ENCODE peak calls at places on chromosomes 5 and 9, in five cellular contexts. P, L, B, N and K are unnamed samples.

GRCh38 chr9:97045300-97045699 is 6.4 kb upstream of the CTSV start:
- DNase-seq in P (no peak), N (no peak), B (no peak), L (no peak), K (no peak)

GRCh38 chr5:159324097-159324760 is 6.1 kb downstream of the IL12B start:
- DNase-seq in B (no peak), N (no peak), L (no peak), P (peak), K (no peak)

GRCh38 chr5:118095100-118095499 is 893.2 kb downstream of the DTWD2 start:
- DNase-seq in B (no peak), P (no peak), L (no peak), N (no peak), K (no peak)

GRCh38 chr5:36388288-36388687 is 86.6 kb upstream of the RANBP3L start:
- DNase-seq in B (no peak), L (no peak), N (no peak), P (no peak), K (no peak)

GRCh38 chr5:37391591-37391990 is 12.5 kb downstream of the WDR70 start:
- DNase-seq in N (no peak), B (no peak), L (no peak), P (no peak), K (no peak)

GRCh38 chr5:93894471-93895354 is 153.3 kb upstream of the POU5F2 start:
- DNase-seq in B (no peak), P (peak), L (peak), N (no peak), K (no peak)

GRCh38 chr9:2479056-2479565 is 142.5 kb upstream of the VLDLR start:
- DNase-seq in N (no peak), L (no peak), B (no peak), P (no peak), K (no peak)

GRCh38 chr5:96209829-96210228 is 223.2 kb downstream of the PCSK1 start:
- DNase-seq in L (peak), P (peak), B (no peak), N (no peak), K (no peak)

GRCh38 chr5:10338996-10339903 is 14.2 kb upstream of the MARCHF6 start:
- DNase-seq in B (no peak), P (no peak), L (no peak), N (no peak), K (no peak)

GRCh38 chr9:125749287-125749935 is 2.2 kb downstream of the PBX3 start:
- DNase-seq in L (peak), P (no peak), N (no peak), B (no peak), K (no peak)

GRCh38 chr9:38141751-38142150 is 72.7 kb upstream of the SHB start:
- DNase-seq in N (no peak), B (no peak), L (peak), P (peak), K (no peak)

GRCh38 chr5:81856948-81857928 is 106.3 kb upstream of the SSBP2 start:
- DNase-seq in N (peak), B (no peak), P (peak), L (peak), K (peak)

GRCh38 chr5:154236011-154236410 is 45.5 kb downstream of the GALNT10 start:
- DNase-seq in L (no peak), B (no peak), N (no peak), P (no peak), K (no peak)

GRCh38 chr9:37583522-37584121 is 7.4 kb upstream of the FBXO10 start:
- DNase-seq in L (no peak), N (peak), P (no peak), B (no peak), K (no peak)

GRCh38 chr9:109331353-109331752 is 10.5 kb upstream of the EPB41L4B start:
- DNase-seq in B (no peak), N (peak), L (no peak), P (peak), K (no peak)

GRCh38 chr9:87678650-87679355 is 47.1 kb upstream of the CTSL start:
- DNase-seq in L (peak), B (peak), P (peak), N (peak), K (no peak)

GRCh38 chr9:135584934-135585333 is 23.4 kb downstream of the PAEP start:
- DNase-seq in N (no peak), P (no peak), L (no peak), B (no peak), K (no peak)

GRCh38 chr5:21919417-21920022 is 933.6 kb downstream of the CDH12 start:
- DNase-seq in L (peak), P (peak), B (peak), N (no peak), K (no peak)

GRCh38 chr5:177498013-177498847 is 826 bp upstream of the PDLIM7 start:
- DNase-seq in P (peak), N (no peak), L (no peak), B (peak), K (no peak)

GRCh38 chr9:16262467-16263261 is 607.8 kb downstream of the BNC2 start:
- DNase-seq in B (no peak), P (no peak), L (peak), N (no peak), K (no peak)

GRCh38 chr5:176875783-176876505 is 23.2 kb downstream of the HK3 start:
- DNase-seq in L (no peak), P (no peak), N (no peak), B (no peak), K (no peak)

GRCh38 chr5:175842947-175843793 is 28.2 kb upstream of the CPLX2 start:
- DNase-seq in N (no peak), B (peak), L (no peak), P (peak), K (no peak)

GRCh38 chr9:99833735-99834134 is 12.1 kb downstream of the NR4A3 start:
- DNase-seq in P (no peak), N (no peak), L (no peak), B (no peak), K (no peak)

GRCh38 chr9:38067892-38068615 is 973 bp downstream of the SHB start:
- DNase-seq in B (no peak), P (no peak), L (no peak), N (no peak), K (no peak)

GRCh38 chr9:129412814-129413536 is 207.9 kb downstream of the C9orf50 start:
- DNase-seq in P (peak), L (peak), N (peak), B (no peak), K (no peak)

GRCh38 chr9:8745347-8745746 is 945.8 kb upstream of the DMAC1 start:
- DNase-seq in P (no peak), N (no peak), B (no peak), L (no peak), K (no peak)

GRCh38 chr5:177496111-177497010 is 1.0 kb downstream of the PDLIM7 start:
- DNase-seq in L (peak), B (peak), N (no peak), P (peak), K (no peak)

GRCh38 chr5:153813871-153814270 is 224.8 kb downstream of the FAM114A2 start:
- DNase-seq in B (no peak), N (no peak), L (no peak), P (no peak), K (no peak)

GRCh38 chr5:98424681-98425454 is 348.6 kb upstream of the RGMB start:
- DNase-seq in B (no peak), L (no peak), N (no peak), P (no peak), K (no peak)

GRCh38 chr5:92634883-92635282 is 946.1 kb downstream of the NR2F1-AS1 start:
- DNase-seq in P (no peak), L (no peak), N (no peak), B (no peak), K (no peak)

GRCh38 chr5:112485802-112486427 is 66.8 kb upstream of the EPB41L4A start:
- DNase-seq in N (no peak), P (peak), L (peak), B (peak), K (no peak)

GRCh38 chr5:162154242-162154641 is 86.7 kb downstream of the GABRG2 start:
- DNase-seq in L (no peak), N (no peak), B (no peak), P (no peak), K (no peak)

GRCh38 chr5:1204693-1205242 is 3.4 kb downstream of the SLC6A19 start:
- DNase-seq in N (no peak), B (peak), L (no peak), P (peak), K (no peak)

GRCh38 chr5:72194846-72195245 is 87.6 kb downstream of the MAP1B start:
- DNase-seq in P (no peak), B (no peak), N (no peak), L (no peak), K (no peak)

GRCh38 chr5:94793113-94793815 is 174.8 kb downstream of the SLF1 start:
- DNase-seq in B (no peak), N (no peak), P (peak), L (peak), K (no peak)

GRCh38 chr5:82885657-82886389 is 191.4 kb downstream of the TMEM167A start:
- DNase-seq in B (no peak), L (no peak), P (no peak), N (no peak), K (no peak)
- TF ChIP-seq CTCF in B (peak), L (no peak), P (no peak), N (no peak), K (no peak)

DNA sequence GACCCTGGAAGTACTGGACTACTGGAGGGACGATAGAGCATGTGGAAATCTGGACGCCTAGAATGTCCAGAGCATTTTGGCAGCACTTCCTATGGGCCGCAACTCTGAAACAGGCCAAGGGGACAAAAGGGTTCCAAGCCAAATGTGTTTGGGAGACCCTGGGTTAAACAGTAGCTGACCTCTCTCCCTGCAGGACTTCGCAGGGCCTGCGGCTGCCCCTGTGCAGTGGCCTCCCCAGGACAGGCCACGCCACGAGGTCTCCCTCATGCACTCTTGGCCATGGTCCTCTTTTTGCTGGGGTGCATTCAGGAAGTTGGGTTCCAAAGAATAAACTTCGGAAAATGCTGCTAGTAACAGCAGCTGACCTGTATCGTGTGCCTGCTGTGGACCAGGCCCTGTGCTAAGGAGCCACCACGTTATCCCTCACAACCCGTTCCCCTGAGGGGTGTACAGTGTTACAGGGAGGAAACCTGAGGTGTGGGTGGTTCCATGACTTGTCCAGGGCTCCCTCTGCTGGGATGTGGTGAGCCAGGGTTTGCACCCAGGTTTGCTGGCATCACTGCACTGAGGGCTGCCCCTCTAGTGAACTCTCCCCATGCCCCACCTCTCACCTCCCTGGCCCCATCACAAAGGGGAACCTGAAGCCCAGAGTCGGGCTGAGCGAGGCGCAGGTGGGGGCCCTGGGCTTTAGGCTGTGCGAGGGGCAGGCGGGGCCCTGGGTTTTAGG is 79.4 kb downstream of the AMBP start:
- DNase-seq in L (no peak), B (no peak), N (peak), P (peak), K (no peak)
- TF ChIP-seq CTCF in L (peak), B (peak), N (no peak), P (no peak), K (no peak)

DNA sequence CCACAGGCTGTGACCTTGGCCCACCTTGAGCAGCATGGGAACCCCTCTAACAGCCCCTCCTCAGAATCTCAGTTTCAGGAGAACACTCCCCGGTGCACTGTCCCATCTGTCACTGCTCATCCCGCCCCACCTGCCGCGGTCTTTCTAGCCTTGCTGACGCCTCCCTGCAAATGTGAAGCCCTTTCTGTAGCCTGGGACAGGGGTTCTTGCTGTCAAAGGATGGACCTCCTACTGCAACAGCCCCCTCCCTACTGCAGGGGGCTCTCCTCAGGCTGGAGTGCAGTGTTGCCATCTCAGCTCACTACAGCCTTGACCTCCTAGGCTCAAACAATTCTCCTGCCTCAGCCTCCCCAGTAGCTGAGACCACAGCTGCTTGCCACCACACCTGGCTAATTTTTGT is 20.0 kb downstream of the OR2V1 start:
- DNase-seq in B (no peak), P (no peak), L (no peak), N (no peak), K (no peak)
- TF ChIP-seq CTCF in B (no peak), P (no peak), L (no peak), N (no peak), K (no peak)

GRCh38 chr5:79011219-79011836 is 26.2 kb upstream of the ARSB start:
- DNase-seq in P (no peak), L (no peak), N (no peak), B (no peak), K (no peak)
- TF ChIP-seq CTCF in P (peak), L (no peak), N (no peak), B (no peak), K (no peak)

DNA sequence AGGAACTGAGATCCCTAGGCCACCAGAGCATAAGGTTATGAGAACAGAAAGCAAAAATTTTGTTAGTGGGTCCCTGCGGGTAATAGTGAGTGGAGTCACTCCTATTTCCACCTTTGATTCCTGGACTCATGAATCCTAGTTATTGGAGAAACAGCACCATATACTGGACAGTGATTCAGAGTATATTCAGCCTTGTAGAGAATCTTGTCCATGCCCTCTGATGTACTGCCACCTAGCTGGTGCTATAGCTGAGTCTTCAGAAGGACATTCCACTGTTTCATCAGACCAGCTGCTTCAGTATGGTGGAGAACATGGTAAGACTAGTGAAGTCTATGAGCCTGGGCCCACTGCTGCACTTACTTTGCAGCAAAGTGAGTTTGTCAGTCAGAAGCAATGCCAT is 25.0 kb upstream of the ITGA2 start:
- DNase-seq in B (peak), N (no peak), L (no peak), P (no peak), K (no peak)
- TF ChIP-seq CTCF in B (peak), N (no peak), L (no peak), P (no peak), K (no peak)

GRCh38 chr9:20562051-20562450 is 60.2 kb downstream of the MLLT3 start:
- DNase-seq in B (no peak), L (no peak), N (no peak), P (no peak), K (no peak)
- TF ChIP-seq CTCF in B (no peak), L (no peak), N (no peak), P (no peak), K (no peak)

GRCh38 chr9:121121582-121122087 is 46.9 kb downstream of the CNTRL start:
- DNase-seq in P (peak), B (peak), N (peak), L (peak), K (peak)
- TF ChIP-seq CTCF in P (peak), B (peak), N (peak), L (no peak), K (no peak)